ENCODE peak calls at places on chromosomes 1 and 21, in eight cellular contexts. R is heart left ventricle, K is right atrium auricular region, H is H9, Y is AG04450, E is tibial nerve, V is brain microvascular endothelial cell, S is dorsolateral prefrontal cortex. U is an unnamed sample. For H3K27me3, the result is how much of the 10 kb centered on the place peaks cover.

GRCh38 chr1:42735477-42736105 is 4.4 kb downstream of the CLDN19 start:
- DNase-seq in R (no peak), K (no peak), H (no peak), Y (no peak), E (no peak), V (no peak), S (no peak), U (no peak)

GRCh38 chr1:165903672-165904071 is 76.3 kb downstream of the UCK2 start:
- DNase-seq in R (no peak), K (peak), H (no peak), Y (no peak), E (no peak), V (peak), S (peak), U (no peak)

GRCh38 chr1:194830387-194830786 is 1644.0 kb upstream of the B3GALT2 start:
- DNase-seq in R (no peak), K (no peak), H (no peak), Y (no peak), E (no peak), V (no peak), S (no peak), U (no peak)

GRCh38 chr1:181135462-181135781 is 46.9 kb downstream of the IER5 start:
- DNase-seq in R (no peak), K (no peak), H (no peak), Y (no peak), E (no peak), V (peak), S (no peak), U (no peak)

GRCh38 chr1:204445860-204446412 is 34.3 kb upstream of the PPP1R15B start:
- DNase-seq in R (no peak), K (no peak), H (peak), Y (no peak), E (no peak), V (peak), S (no peak), U (peak)

GRCh38 chr1:109864960-109865611 is 45.6 kb upstream of the CSF1 start:
- DNase-seq in R (no peak), K (no peak), H (no peak), Y (no peak), E (no peak), V (no peak), S (no peak), U (no peak)

GRCh38 chr1:104905322-104905721 is 1155.6 kb downstream of the AMY1C start:
- DNase-seq in R (no peak), K (no peak), H (no peak), Y (no peak), E (no peak), V (no peak), S (no peak), U (no peak)

GRCh38 chr1:8844421-8845063 is 27.1 kb upstream of the RERE start:
- DNase-seq in R (peak), K (no peak), H (no peak), Y (no peak), E (no peak), V (no peak), S (no peak), U (no peak)

GRCh38 chr1:1283821-1284220 is 3.6 kb downstream of the SCNN1D start:
- DNase-seq in R (peak), K (no peak), H (peak), Y (no peak), E (no peak), V (no peak), S (no peak), U (no peak)

GRCh38 chr1:41898191-41898713 is 20.5 kb downstream of the HIVEP3 start:
- DNase-seq in R (no peak), K (no peak), H (no peak), Y (no peak), E (no peak), V (no peak), S (no peak), U (peak)

GRCh38 chr1:30779294-30780071 is 21.9 kb upstream of the LAPTM5 start:
- DNase-seq in R (peak), K (peak), H (peak), Y (no peak), E (peak), V (peak), S (peak), U (peak)

GRCh38 chr1:918353-918752 is 5.4 kb upstream of the SAMD11 start:
- DNase-seq in R (peak), K (no peak), H (no peak), Y (no peak), E (no peak), V (no peak), S (no peak), U (no peak)

GRCh38 chr1:212551929-212552328 is 56.6 kb upstream of the ATF3 start:
- DNase-seq in R (no peak), K (no peak), H (no peak), Y (no peak), E (no peak), V (no peak), S (no peak), U (no peak)

GRCh38 chr1:155873860-155874259 is 14.5 kb downstream of the SYT11 start:
- DNase-seq in R (no peak), K (no peak), H (no peak), Y (no peak), E (no peak), V (no peak), S (peak), U (no peak)

GRCh38 chr1:5917591-5918274 is 74.5 kb downstream of the NPHP4 start:
- DNase-seq in R (no peak), K (no peak), H (no peak), Y (no peak), E (no peak), V (no peak), S (no peak), U (no peak)

GRCh38 chr1:218459878-218460277 is 114.7 kb downstream of the TGFB2 start:
- DNase-seq in R (peak), K (no peak), H (peak), Y (peak), E (no peak), V (peak), S (no peak), U (no peak)

GRCh38 chr1:109866071-109866470 is 44.6 kb upstream of the CSF1 start:
- DNase-seq in R (no peak), K (no peak), H (no peak), Y (no peak), E (no peak), V (no peak), S (no peak), U (no peak)

GRCh38 chr1:108897865-108898720 is 21.3 kb downstream of the GPSM2 start:
- DNase-seq in R (no peak), K (no peak), H (no peak), Y (peak), E (no peak), V (peak), S (peak), U (no peak)

GRCh38 chr21:32423320-32423719 is 10.8 kb downstream of the EVA1C start:
- DNase-seq in R (no peak), K (no peak), H (no peak), Y (peak), E (no peak), V (peak), S (no peak), U (no peak)

GRCh38 chr1:20373286-20373685 is 82.6 kb downstream of the VWA5B1 start:
- DNase-seq in R (no peak), K (no peak), H (peak), Y (no peak), E (no peak), V (no peak), S (no peak), U (no peak)

GRCh38 chr1:91511386-91511785 is 10.7 kb downstream of the CDC7 start:
- DNase-seq in R (no peak), K (no peak), H (no peak), Y (no peak), E (no peak), V (peak), S (no peak), U (no peak)

GRCh38 chr1:5915587-5916571 is 76.3 kb downstream of the NPHP4 start:
- DNase-seq in R (no peak), K (peak), H (peak), Y (peak), E (no peak), V (peak), S (no peak), U (no peak)

GRCh38 chr1:27600500-27601175 is 3.3 kb downstream of the AHDC1 start:
- DNase-seq in R (no peak), K (no peak), H (peak), Y (no peak), E (no peak), V (no peak), S (no peak), U (no peak)

GRCh38 chr1:32249831-32250525 is 1.1 kb upstream of the LCK start:
- DNase-seq in R (peak), K (no peak), H (no peak), Y (no peak), E (no peak), V (no peak), S (no peak), U (peak)

GRCh38 chr1:16615253-16616252 is 2.2 kb upstream of the NBPF1 start:
- DNase-seq in R (no peak), K (peak), H (no peak), Y (no peak), E (no peak), V (no peak), S (peak), U (no peak)

GRCh38 chr1:171486048-171486519 is 754 bp downstream of the PRRC2C start:
- DNase-seq in R (no peak), K (no peak), H (no peak), Y (peak), E (no peak), V (peak), S (peak), U (peak)

GRCh38 chr1:28756846-28757245 is 20.1 kb downstream of the YTHDF2 start:
- DNase-seq in R (no peak), K (no peak), H (no peak), Y (no peak), E (no peak), V (no peak), S (peak), U (no peak)
- TF ChIP-seq CTCF in R (peak), K (no peak), H (peak), Y (peak), E (no peak), V (peak), S (peak), U (peak)

GRCh38 chr21:33870768-33871167 is 44.8 kb downstream of the ATP5PO start:
- DNase-seq in R (no peak), K (no peak), H (no peak), Y (no peak), E (no peak), V (no peak), S (no peak), U (no peak)
- H3K27ac ChIP-seq in R (no peak), K (no peak), H (no peak), Y (peak), E (no peak), V (no peak), S (no peak), U (no peak)

GRCh38 chr1:154822717-154823116 is 47.4 kb downstream of the KCNN3 start:
- DNase-seq in R (no peak), K (no peak), H (no peak), Y (no peak), E (no peak), V (no peak), S (no peak), U (no peak)

GRCh38 chr1:154821083-154821482 is 49.0 kb downstream of the KCNN3 start:
- DNase-seq in R (peak), K (no peak), H (no peak), Y (no peak), E (no peak), V (no peak), S (no peak), U (no peak)

GRCh38 chr1:154818911-154819310 is 51.2 kb downstream of the KCNN3 start:
- DNase-seq in R (no peak), K (no peak), H (no peak), Y (no peak), E (no peak), V (no peak), S (no peak), U (no peak)

GRCh38 chr1:154820646-154821045 is 49.4 kb downstream of the KCNN3 start:
- DNase-seq in R (no peak), K (no peak), H (no peak), Y (no peak), E (no peak), V (no peak), S (no peak), U (no peak)

DNA sequence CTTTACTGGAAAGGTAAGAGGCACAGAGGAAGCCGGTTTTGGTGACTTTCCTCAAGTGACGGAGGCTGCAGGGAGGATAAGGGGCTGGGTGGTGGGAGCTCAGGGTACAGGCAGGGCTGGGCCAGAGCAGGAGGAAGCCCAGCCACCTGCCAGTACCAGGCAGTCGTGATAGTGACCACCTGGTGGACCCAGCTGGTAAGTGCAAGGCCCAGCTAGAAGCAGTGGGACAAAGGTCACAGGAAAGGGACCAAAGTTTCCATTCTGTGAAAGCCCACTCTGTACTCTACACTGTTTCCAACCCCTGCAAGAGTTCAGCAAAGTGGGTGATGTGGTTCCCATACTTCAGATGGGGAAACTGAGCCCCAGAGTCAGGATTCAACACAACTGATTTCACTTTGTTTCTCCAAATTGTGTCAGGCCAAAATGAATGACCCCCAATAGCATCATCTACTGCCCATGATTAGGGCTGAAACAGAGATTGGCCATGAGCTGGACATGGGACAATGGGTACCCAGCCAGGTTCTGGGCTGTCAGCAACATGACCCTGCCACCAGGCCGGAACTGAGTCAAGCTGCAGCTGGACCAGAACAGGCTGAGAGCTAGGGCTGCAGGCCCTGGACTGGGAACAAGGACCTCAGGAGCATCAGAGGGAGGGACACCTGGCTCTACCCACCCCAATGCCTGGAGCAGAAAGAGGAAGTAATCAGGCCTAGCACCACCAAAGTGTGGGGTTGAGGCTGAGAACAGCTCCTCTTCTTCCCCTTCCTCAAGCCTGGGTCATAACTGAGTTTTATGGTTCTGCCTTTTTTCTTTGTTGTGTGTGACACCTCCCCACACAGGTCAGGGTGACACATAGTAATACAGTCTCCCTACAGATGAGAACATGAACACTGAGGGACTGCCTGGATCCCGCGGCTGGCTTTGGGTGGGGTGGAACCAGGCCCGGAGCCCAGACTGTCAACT is 50.2 kb downstream of the KCNN3 start:
- DNase-seq in R (no peak), K (no peak), H (peak), Y (no peak), E (no peak), V (no peak), S (no peak), U (peak)
- H3K27me3 ChIP-seq in R (under half), K (under half), H (under half), Y (under half), E (under half), V (under half), S (under half), U (under half)

DNA sequence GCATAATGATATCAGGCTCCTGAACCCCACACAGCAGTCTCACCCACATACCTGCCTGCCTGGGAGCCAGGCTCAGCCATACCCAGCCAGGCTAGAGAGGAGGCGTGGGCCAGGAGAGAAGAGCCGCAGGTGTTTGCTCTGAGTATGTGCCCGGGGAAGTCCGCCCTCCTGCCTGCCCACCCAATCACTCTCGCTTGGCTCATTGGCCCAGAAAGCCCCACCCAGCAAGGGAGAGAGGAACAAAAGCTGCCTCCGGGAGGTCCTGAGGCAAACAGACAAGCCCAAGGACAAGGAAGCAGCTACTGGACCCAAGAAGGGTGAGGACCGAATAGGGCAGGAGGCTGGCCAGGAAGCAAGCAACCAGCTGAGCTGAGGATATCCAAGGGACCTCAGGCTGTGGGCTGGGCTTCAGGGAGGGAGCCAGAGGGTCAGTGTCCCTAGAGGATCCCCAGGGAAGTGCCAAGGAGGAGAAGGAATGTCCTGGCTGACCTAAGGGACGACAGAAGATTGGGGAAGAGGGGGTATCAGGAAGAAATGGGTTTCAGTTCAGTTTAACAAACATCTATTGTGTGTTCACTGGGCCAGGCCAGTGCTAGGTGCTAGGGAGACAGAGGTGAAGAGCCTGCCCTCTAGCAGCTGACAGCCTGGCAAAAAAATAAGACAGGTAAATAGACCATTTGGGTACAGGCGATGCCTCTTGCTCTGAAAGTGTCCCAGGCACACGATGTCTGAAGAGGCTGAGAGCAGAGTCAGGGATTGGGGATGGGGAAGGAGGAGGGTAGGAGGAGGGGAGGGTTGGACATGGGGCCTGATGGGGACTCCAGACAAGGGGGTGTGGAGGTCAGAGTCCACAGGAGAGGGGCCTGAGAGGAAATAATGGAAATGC is at the start of gene GJB4:
- DNase-seq in R (no peak), K (no peak), H (peak), Y (no peak), E (no peak), V (no peak), S (no peak), U (no peak)
- TF ChIP-seq CTCF in R (no peak), K (no peak), H (peak), Y (no peak), E (no peak), V (no peak), S (no peak), U (no peak)

GRCh38 chr1:78277253-78277652 is 213.5 kb upstream of the PTGFR start:
- DNase-seq in R (no peak), K (no peak), H (no peak), Y (no peak), E (no peak), V (peak), S (no peak), U (no peak)
- H3K27ac ChIP-seq in R (no peak), K (no peak), H (no peak), Y (no peak), E (no peak), V (peak), S (no peak), U (no peak)

GRCh38 chr1:115115521-115116161 is 26.3 kb upstream of the TSPAN2 start:
- DNase-seq in R (no peak), K (no peak), H (no peak), Y (no peak), E (no peak), V (no peak), S (no peak), U (no peak)

GRCh38 chr1:115116511-115116910 is 27.2 kb upstream of the TSPAN2 start:
- DNase-seq in R (no peak), K (no peak), H (no peak), Y (no peak), E (no peak), V (no peak), S (no peak), U (no peak)

GRCh38 chr1:115112496-115113375 is 23.4 kb upstream of the TSPAN2 start:
- DNase-seq in R (no peak), K (no peak), H (peak), Y (no peak), E (no peak), V (no peak), S (peak), U (peak)

GRCh38 chr1:115113781-115114180 is 24.5 kb upstream of the TSPAN2 start:
- DNase-seq in R (no peak), K (no peak), H (no peak), Y (no peak), E (no peak), V (peak), S (no peak), U (no peak)

DNA sequence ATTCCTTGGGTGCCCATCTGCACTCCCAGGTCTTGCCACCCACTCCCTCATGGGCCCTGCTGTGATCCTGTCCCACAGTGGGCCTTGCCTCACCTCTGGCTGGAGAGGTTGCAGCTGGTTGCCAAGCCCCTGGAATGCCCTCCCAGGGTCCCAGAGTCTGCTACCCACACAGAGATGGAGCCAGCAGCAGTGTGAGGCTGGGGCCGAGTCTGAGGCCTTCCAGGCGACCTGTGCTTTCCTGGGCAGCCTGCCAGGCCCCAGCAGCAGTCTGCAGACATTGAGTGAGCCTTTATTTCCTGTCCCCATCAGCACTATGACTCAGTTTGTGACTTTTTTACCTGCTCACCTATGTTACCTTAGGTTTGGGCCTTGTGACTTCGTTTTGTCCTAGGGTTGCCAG is 25.0 kb upstream of the TSPAN2 start:
- DNase-seq in R (no peak), K (no peak), H (no peak), Y (no peak), E (no peak), V (no peak), S (no peak), U (no peak)
- H3K27me3 ChIP-seq in R (under half), K (under half), H (under half), Y (under half), E (under half), V (under half), S (under half), U (under half)

GRCh38 chr1:40241372-40241771 is 6.4 kb upstream of the TMCO2 start:
- DNase-seq in R (no peak), K (no peak), H (no peak), Y (no peak), E (no peak), V (no peak), S (no peak), U (no peak)
- TF ChIP-seq CTCF in R (no peak), K (no peak), H (no peak), Y (no peak), E (no peak), V (no peak), S (no peak), U (no peak)

GRCh38 chr21:45989355-45990048 is 7.9 kb downstream of the COL6A1 start:
- DNase-seq in R (peak), K (peak), H (no peak), Y (no peak), E (peak), V (no peak), S (no peak), U (no peak)
- H3K27ac ChIP-seq in R (no peak), K (no peak), H (no peak), Y (no peak), E (no peak), V (no peak), S (no peak), U (no peak)

U was measured in CD4-positive, alpha-beta T cell.